ENCODE peak calls at places on chromosomes 4 and X, in six cellular contexts. K, T, Q, M, R and Y are unnamed samples. For H3K4me1 and H3K27me3, the result is how much of the 10 kb centered on the place peaks cover.

GRCh38 chr4:185895351-185895750 is 83.4 kb upstream of the SORBS2 start:
- DNase-seq in K (no peak), T (no peak), Q (no peak), M (no peak), R (no peak), Y (no peak)

GRCh38 chrX:20015945-20016617 is 25.2 kb upstream of the BCLAF3 start:
- DNase-seq in K (no peak), T (no peak), Q (no peak), M (no peak), R (no peak), Y (no peak)

GRCh38 chrX:23503835-23504539 is 163.3 kb upstream of the PRDX4 start:
- DNase-seq in K (no peak), T (peak), Q (no peak), M (peak), R (no peak), Y (peak)

GRCh38 chr4:89022426-89023128 is 34.4 kb downstream of the FAM13A start:
- DNase-seq in K (no peak), T (no peak), Q (no peak), M (no peak), R (no peak), Y (no peak)

GRCh38 chr4:1395941-1396805 is 10.1 kb downstream of the NKX1-1 start:
- DNase-seq in K (no peak), T (no peak), Q (peak), M (no peak), R (no peak), Y (no peak)

GRCh38 chr4:60619531-60620305 is 580.4 kb upstream of the ADGRL3 start:
- DNase-seq in K (no peak), T (peak), Q (no peak), M (no peak), R (no peak), Y (no peak)

GRCh38 chr4:8607603-8608481 is 15.3 kb downstream of the CPZ start:
- DNase-seq in K (peak), T (no peak), Q (peak), M (no peak), R (no peak), Y (peak)

GRCh38 chr4:122819708-122820449 is 6.8 kb upstream of the FGF2 start:
- DNase-seq in K (no peak), T (peak), Q (no peak), M (no peak), R (no peak), Y (no peak)

GRCh38 chrX:45824471-45824870 is 623.8 kb upstream of the DIPK2B start:
- DNase-seq in K (peak), T (peak), Q (peak), M (peak), R (no peak), Y (peak)

GRCh38 chr4:38034986-38035882 is 75.0 kb downstream of the PTTG2 start:
- DNase-seq in K (peak), T (peak), Q (peak), M (no peak), R (no peak), Y (peak)

GRCh38 chr4:77169496-77169895 is 12.5 kb downstream of the CCNG2 start:
- DNase-seq in K (no peak), T (peak), Q (no peak), M (no peak), R (no peak), Y (no peak)

GRCh38 chrX:31706456-31706855 is 634.6 kb upstream of the FTHL17 start:
- DNase-seq in K (no peak), T (no peak), Q (no peak), M (no peak), R (no peak), Y (no peak)

GRCh38 chr4:123941306-123941705 is 544.7 kb downstream of the SPRY1 start:
- DNase-seq in K (no peak), T (peak), Q (no peak), M (no peak), R (no peak), Y (no peak)

GRCh38 chrX:133574716-133575115 is 159.4 kb upstream of the GPC4 start:
- DNase-seq in K (no peak), T (no peak), Q (no peak), M (no peak), R (no peak), Y (no peak)

GRCh38 chrX:54785901-54786300 is 12.2 kb downstream of the ITIH6 start:
- DNase-seq in K (peak), T (no peak), Q (no peak), M (peak), R (no peak), Y (peak)

GRCh38 chrX:20427173-20427770 is 160.6 kb upstream of the RPS6KA3 start:
- DNase-seq in K (no peak), T (no peak), Q (no peak), M (no peak), R (no peak), Y (no peak)

GRCh38 chr4:78629991-78630541 is 78.5 kb downstream of the ANXA3 start:
- DNase-seq in K (peak), T (no peak), Q (no peak), M (peak), R (no peak), Y (peak)

GRCh38 chrX:63738696-63739095 is 46.3 kb downstream of the ARHGEF9 start:
- DNase-seq in K (no peak), T (peak), Q (no peak), M (no peak), R (no peak), Y (no peak)

GRCh38 chrX:107676559-107677378 is 48.5 kb downstream of the PRPS1 start:
- DNase-seq in K (peak), T (peak), Q (peak), M (peak), R (peak), Y (peak)

GRCh38 chrX:130529531-130529930 is 127.7 kb downstream of the RBMX2 start:
- DNase-seq in K (no peak), T (no peak), Q (no peak), M (no peak), R (no peak), Y (no peak)

GRCh38 chr4:88286897-88287296 is 2.5 kb upstream of the PPM1K start:
- DNase-seq in K (no peak), T (no peak), Q (no peak), M (no peak), R (no peak), Y (no peak)

GRCh38 chr4:94409947-94410346 is 41.8 kb upstream of the PDLIM5 start:
- DNase-seq in K (no peak), T (no peak), Q (no peak), M (no peak), R (no peak), Y (no peak)

GRCh38 chrX:119784747-119785446 is 6.5 kb downstream of the RPL39 start:
- DNase-seq in K (peak), T (peak), Q (peak), M (peak), R (peak), Y (peak)

GRCh38 chrX:130975947-130976346 is 72.9 kb upstream of the ENOX2 start:
- DNase-seq in K (peak), T (peak), Q (peak), M (peak), R (no peak), Y (peak)

GRCh38 chr4:133982533-133983224 is 218.9 kb downstream of the PABPC4L start:
- DNase-seq in K (no peak), T (peak), Q (no peak), M (no peak), R (no peak), Y (no peak)

GRCh38 chr4:98939892-98940298 is 11.0 kb upstream of the EIF4E start:
- DNase-seq in K (peak), T (peak), Q (peak), M (no peak), R (no peak), Y (peak)

GRCh38 chr4:3836802-3837601 is 70.8 kb downstream of the ADRA2C start:
- DNase-seq in K (peak), T (no peak), Q (no peak), M (no peak), R (no peak), Y (peak)

GRCh38 chrX:2677764-2678163 is 13.3 kb upstream of the CD99 start:
- DNase-seq in K (peak), T (peak), Q (no peak), M (no peak), R (no peak), Y (no peak)

GRCh38 chrX:153370293-153371055 is 30.7 kb downstream of the PNMA6E start:
- DNase-seq in K (no peak), T (peak), Q (no peak), M (no peak), R (no peak), Y (no peak)

GRCh38 chr4:52659722-52660261 is 691 bp upstream of the USP46 start:
- DNase-seq in K (peak), T (no peak), Q (peak), M (peak), R (no peak), Y (peak)

GRCh38 chr4:124206779-124207605 is 505.5 kb downstream of the ANKRD50 start:
- DNase-seq in K (no peak), T (peak), Q (no peak), M (no peak), R (no peak), Y (no peak)

GRCh38 chr4:173218411-173219125 is 50.0 kb downstream of the GALNT7 start:
- DNase-seq in K (peak), T (peak), Q (no peak), M (no peak), R (no peak), Y (no peak)

GRCh38 chrX:47278684-47279083 is 45.9 kb downstream of the USP11 start:
- DNase-seq in K (no peak), T (peak), Q (no peak), M (no peak), R (no peak), Y (no peak)

GRCh38 chr4:95153182-95153581 is 395.4 kb downstream of the BMPR1B start:
- DNase-seq in K (no peak), T (no peak), Q (no peak), M (peak), R (no peak), Y (no peak)

GRCh38 chr4:23483320-23483958 is 406.4 kb downstream of the PPARGC1A start:
- DNase-seq in K (no peak), T (no peak), Q (no peak), M (no peak), R (no peak), Y (no peak)

GRCh38 chrX:45849261-45849660 is 648.6 kb upstream of the DIPK2B start:
- DNase-seq in K (peak), T (peak), Q (peak), M (peak), R (no peak), Y (no peak)

GRCh38 chr4:40656221-40656863 is 26.7 kb upstream of the RBM47 start:
- DNase-seq in K (no peak), T (no peak), Q (no peak), M (no peak), R (no peak), Y (no peak)

GRCh38 chrX:103066606-103067005 is 2.6 kb upstream of the BEX1 start:
- DNase-seq in K (no peak), T (no peak), Q (no peak), M (no peak), R (no peak), Y (no peak)

GRCh38 chr4:26289421-26289820 is 31.4 kb upstream of the RBPJ start:
- DNase-seq in K (no peak), T (no peak), Q (no peak), M (no peak), R (no peak), Y (no peak)

DNA sequence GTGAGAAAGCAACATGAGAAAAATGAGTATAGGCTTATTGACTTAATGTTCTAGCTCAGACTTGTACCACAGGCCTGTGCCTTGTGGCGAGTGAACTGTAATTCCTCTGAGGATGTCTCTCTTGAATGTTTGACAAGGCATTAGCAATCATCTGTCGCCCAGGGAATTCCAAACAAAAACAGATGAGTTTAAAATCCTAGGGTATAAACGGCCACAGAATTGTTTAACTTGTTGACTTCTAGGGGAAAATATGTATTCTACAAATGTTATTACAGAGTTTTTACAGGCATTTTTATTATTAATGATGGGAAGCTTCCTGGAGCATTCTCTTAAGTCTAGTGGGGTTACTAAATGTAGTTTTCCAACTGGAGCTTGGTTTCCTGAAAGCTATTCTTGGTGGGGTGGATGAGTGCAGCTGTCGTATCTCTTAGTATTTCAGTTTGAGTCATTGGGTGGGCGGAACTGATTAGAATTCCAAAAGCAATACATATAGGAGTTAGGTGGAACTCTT is 40.6 kb downstream of the ARHGAP10 start:
- DNase-seq in K (no peak), T (peak), Q (no peak), M (no peak), R (no peak), Y (no peak)
- H3K4me1 ChIP-seq in K (under half), T (under half), Q (half or more), M (under half), R (under half), Y (under half)

GRCh38 chr4:138663883-138664282 is 351.7 kb upstream of the NOCT start:
- DNase-seq in K (no peak), T (peak), Q (no peak), M (no peak), R (no peak), Y (no peak)
- H3K27me3 ChIP-seq in K (under half), T (under half), Q (under half), M (under half), R (under half), Y (under half)

GRCh38 chr4:56649445-56650258 is 31.4 kb downstream of the HOPX start:
- DNase-seq in K (no peak), T (no peak), Q (no peak), M (no peak), R (no peak), Y (no peak)
- H3K4me1 ChIP-seq in K (under half), T (under half), Q (under half), M (under half), R (under half), Y (under half)

DNA sequence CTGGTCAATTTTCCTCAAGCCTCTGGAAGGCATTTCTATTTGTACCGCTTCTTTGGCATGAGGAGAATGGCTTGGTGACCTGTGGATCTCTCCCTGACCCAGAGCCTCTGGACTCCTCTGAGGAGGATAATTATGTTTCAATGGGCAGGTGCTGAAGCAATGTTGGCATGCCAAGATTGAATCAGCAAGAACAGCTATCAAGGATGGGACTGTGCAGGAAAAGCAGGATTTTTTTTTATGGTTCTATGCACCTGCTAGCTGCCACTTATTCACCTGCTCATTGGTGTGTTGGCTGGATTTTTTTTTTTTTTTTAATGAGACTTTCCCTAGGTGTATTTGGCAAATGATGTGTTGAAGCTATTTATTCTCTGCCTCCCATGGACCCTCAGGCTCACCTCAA is 821.2 kb downstream of the RPA4 start:
- DNase-seq in K (no peak), T (no peak), Q (no peak), M (no peak), R (no peak), Y (no peak)
- H3K27me3 ChIP-seq in K (under half), T (under half), Q (under half), M (under half), R (under half), Y (under half)

DNA sequence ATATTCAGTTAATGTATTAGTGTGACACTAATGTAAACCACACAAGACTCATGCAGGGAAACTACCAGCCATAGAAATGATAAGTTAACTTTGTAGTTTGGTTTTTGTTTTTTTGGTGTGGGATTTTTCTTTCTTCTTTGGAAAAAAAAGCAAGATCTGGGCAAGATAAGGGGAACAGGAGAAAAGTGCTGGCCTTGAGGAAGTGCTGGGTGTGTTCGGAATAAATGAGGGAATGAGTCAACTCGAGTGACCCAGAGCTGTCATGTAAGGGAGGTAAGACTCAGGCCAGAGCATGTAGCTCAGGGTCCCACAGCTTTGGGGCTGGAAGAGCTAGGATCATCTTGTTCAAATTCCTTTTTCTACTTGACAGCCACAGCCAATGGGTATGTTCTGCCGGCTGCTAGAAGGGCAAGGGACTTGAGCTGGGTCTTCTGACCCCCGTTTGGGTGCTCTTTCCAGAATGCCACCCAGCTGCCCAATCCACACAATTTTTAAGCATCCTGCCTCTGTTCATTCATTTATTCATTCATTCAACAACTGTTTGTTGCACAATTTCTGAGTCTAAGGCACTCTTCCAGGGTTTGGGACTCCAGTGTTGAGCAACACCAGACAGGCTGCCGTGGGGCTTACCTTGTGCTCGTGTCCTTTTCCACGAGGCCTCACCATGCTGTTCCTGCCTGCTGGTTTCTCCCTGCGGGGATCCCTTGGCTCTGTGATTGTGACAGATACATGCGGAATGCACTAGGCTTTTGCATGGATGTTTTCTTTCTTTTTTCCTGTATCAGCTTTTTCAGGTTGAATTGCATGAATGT is 54.5 kb downstream of the CLDN34 start:
- DNase-seq in K (no peak), T (peak), Q (no peak), M (no peak), R (no peak), Y (no peak)
- H3K4me1 ChIP-seq in K (under half), T (under half), Q (under half), M (under half), R (under half), Y (under half)

GRCh38 chr4:154120277-154120676 is 331.4 kb upstream of the SFRP2 start:
- DNase-seq in K (no peak), T (no peak), Q (no peak), M (no peak), R (no peak), Y (no peak)

GRCh38 chr4:154119317-154119716 is 330.4 kb upstream of the SFRP2 start:
- DNase-seq in K (no peak), T (no peak), Q (no peak), M (no peak), R (no peak), Y (no peak)

GRCh38 chr4:154123897-154124296 is 335.0 kb upstream of the SFRP2 start:
- DNase-seq in K (no peak), T (no peak), Q (no peak), M (no peak), R (no peak), Y (no peak)

GRCh38 chr4:154124539-154125255 is 335.8 kb upstream of the SFRP2 start:
- DNase-seq in K (no peak), T (peak), Q (no peak), M (no peak), R (no peak), Y (no peak)

DNA sequence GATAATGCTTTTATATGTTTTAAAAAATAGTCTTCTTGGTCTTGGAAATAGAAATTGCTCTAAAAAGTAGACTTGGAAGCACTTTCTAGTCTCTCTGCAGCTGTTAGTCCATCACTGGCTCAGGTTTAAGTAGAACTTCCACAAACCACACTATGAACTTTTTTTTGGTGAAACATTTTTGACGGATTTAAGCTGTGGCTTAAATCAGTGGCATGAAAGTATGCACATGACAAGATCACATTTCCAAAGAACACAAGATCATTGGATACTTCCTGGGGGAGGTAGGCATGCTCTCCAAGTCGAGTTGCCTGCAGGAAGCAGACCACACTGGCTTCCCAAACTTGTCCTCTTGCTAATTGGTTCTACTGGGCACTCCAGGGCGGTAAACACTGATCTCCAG is 331.8 kb upstream of the SFRP2 start:
- DNase-seq in K (no peak), T (no peak), Q (no peak), M (no peak), R (no peak), Y (no peak)
- H3K27me3 ChIP-seq in K (under half), T (under half), Q (under half), M (under half), R (under half), Y (under half)

DNA sequence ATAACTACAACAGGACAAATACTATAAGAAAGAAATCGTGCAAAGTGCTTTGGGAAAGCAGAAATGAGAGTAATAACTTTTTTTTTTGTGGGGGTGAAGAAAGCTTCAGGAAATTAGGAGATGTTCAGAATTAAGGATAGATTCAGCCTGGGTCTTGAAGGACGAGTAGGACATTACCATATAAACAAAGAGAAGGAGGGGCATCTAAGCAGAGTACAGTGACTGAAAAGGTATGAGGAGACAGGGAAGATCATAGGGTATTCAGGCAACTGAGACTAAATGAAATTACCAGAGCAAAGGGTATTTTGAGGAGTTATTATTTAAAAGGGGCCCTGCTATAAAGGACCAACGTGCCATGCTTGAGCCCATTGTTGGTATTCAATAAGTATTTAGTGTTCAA is 3.1 kb upstream of the STAP1 start:
- DNase-seq in K (no peak), T (no peak), Q (no peak), M (no peak), R (no peak), Y (no peak)
- H3K4me1 ChIP-seq in K (under half), T (under half), Q (under half), M (under half), R (under half), Y (under half)

GRCh38 chr4:143481361-143481760 is 32.1 kb upstream of the SMARCA5 start:
- DNase-seq in K (no peak), T (no peak), Q (no peak), M (no peak), R (no peak), Y (no peak)

GRCh38 chr4:143488684-143489083 is 24.8 kb upstream of the SMARCA5 start:
- DNase-seq in K (no peak), T (no peak), Q (no peak), M (peak), R (no peak), Y (no peak)

GRCh38 chr4:143477487-143477886 is 36.0 kb upstream of the SMARCA5 start:
- DNase-seq in K (no peak), T (no peak), Q (no peak), M (no peak), R (no peak), Y (no peak)

GRCh38 chr4:143486314-143486713 is 27.2 kb upstream of the SMARCA5 start:
- DNase-seq in K (no peak), T (no peak), Q (no peak), M (no peak), R (no peak), Y (no peak)

GRCh38 chr4:143482753-143483362 is 30.6 kb upstream of the SMARCA5 start:
- DNase-seq in K (peak), T (peak), Q (peak), M (peak), R (no peak), Y (no peak)
- H3K27me3 ChIP-seq in K (under half), T (under half), Q (under half), M (under half), R (under half), Y (under half)